ENCODE peak calls at places on chromosome 17, in five cellular contexts. One of them, this sample, is unnamed.

GRCh38 chr17:67504182-67504581 is 127.1 kb downstream of the PITPNC1 start:
- DNase-seq in OCI-LY7: no peak
- DNase-seq in CD4-positive, alpha-beta T cell: no peak
- DNase-seq in naive thymus-derived CD4-positive, alpha-beta T cell: no peak
- DNase-seq in adrenal gland: no peak
- DNase-seq in this sample: no peak

GRCh38 chr17:56624315-56624714 is 30.8 kb downstream of the NOG start:
- DNase-seq in CD4-positive, alpha-beta T cell: no peak
- DNase-seq in OCI-LY7: no peak
- DNase-seq in naive thymus-derived CD4-positive, alpha-beta T cell: no peak
- DNase-seq in adrenal gland: no peak
- DNase-seq in this sample: no peak

GRCh38 chr17:34412965-34413441 is 50.0 kb upstream of the CCL1 start:
- DNase-seq in adrenal gland: no peak
- DNase-seq in naive thymus-derived CD4-positive, alpha-beta T cell: no peak
- DNase-seq in OCI-LY7: no peak
- DNase-seq in CD4-positive, alpha-beta T cell: no peak
- DNase-seq in this sample: no peak

GRCh38 chr17:13212861-13213260 is 195.0 kb upstream of the ELAC2 start:
- DNase-seq in CD4-positive, alpha-beta T cell: no peak
- DNase-seq in naive thymus-derived CD4-positive, alpha-beta T cell: no peak
- DNase-seq in OCI-LY7: no peak
- DNase-seq in adrenal gland: no peak
- DNase-seq in this sample: no peak

GRCh38 chr17:39099686-39100293 is 51.6 kb downstream of the PLXDC1 start:
- DNase-seq in CD4-positive, alpha-beta T cell: no peak
- DNase-seq in OCI-LY7: no peak
- DNase-seq in naive thymus-derived CD4-positive, alpha-beta T cell: no peak
- DNase-seq in adrenal gland: peak
- DNase-seq in this sample: no peak

GRCh38 chr17:58614854-58615409 is 76.9 kb downstream of the TEX14 start:
- DNase-seq in CD4-positive, alpha-beta T cell: no peak
- DNase-seq in naive thymus-derived CD4-positive, alpha-beta T cell: no peak
- DNase-seq in OCI-LY7: no peak
- DNase-seq in adrenal gland: no peak
- DNase-seq in this sample: no peak

GRCh38 chr17:15657868-15658775 is 26.0 kb downstream of the TRIM16 start:
- DNase-seq in adrenal gland: no peak
- DNase-seq in naive thymus-derived CD4-positive, alpha-beta T cell: no peak
- DNase-seq in CD4-positive, alpha-beta T cell: no peak
- DNase-seq in OCI-LY7: no peak
- DNase-seq in this sample: no peak

GRCh38 chr17:48546924-48547838 is 2.3 kb upstream of the HOXB2 start:
- DNase-seq in naive thymus-derived CD4-positive, alpha-beta T cell: no peak
- DNase-seq in adrenal gland: peak
- DNase-seq in CD4-positive, alpha-beta T cell: no peak
- DNase-seq in OCI-LY7: no peak
- DNase-seq in this sample: no peak

GRCh38 chr17:39838784-39839183 is 25.3 kb downstream of the IKZF3 start:
- DNase-seq in adrenal gland: no peak
- DNase-seq in CD4-positive, alpha-beta T cell: no peak
- DNase-seq in naive thymus-derived CD4-positive, alpha-beta T cell: no peak
- DNase-seq in OCI-LY7: no peak
- DNase-seq in this sample: no peak

GRCh38 chr17:57998234-57998746 is 8.8 kb downstream of the SRSF1 start:
- DNase-seq in OCI-LY7: no peak
- DNase-seq in CD4-positive, alpha-beta T cell: no peak
- DNase-seq in adrenal gland: no peak
- DNase-seq in naive thymus-derived CD4-positive, alpha-beta T cell: no peak
- DNase-seq in this sample: no peak

GRCh38 chr17:52754838-52755237 is 596.3 kb upstream of the CA10 start:
- DNase-seq in adrenal gland: no peak
- DNase-seq in naive thymus-derived CD4-positive, alpha-beta T cell: no peak
- DNase-seq in CD4-positive, alpha-beta T cell: no peak
- DNase-seq in OCI-LY7: no peak
- DNase-seq in this sample: peak

GRCh38 chr17:27461192-27461859 is 5.1 kb downstream of the KSR1 start:
- DNase-seq in CD4-positive, alpha-beta T cell: no peak
- DNase-seq in OCI-LY7: no peak
- DNase-seq in adrenal gland: no peak
- DNase-seq in naive thymus-derived CD4-positive, alpha-beta T cell: no peak
- DNase-seq in this sample: no peak

GRCh38 chr17:44636562-44636961 is 19.7 kb upstream of the MEIOC start:
- DNase-seq in OCI-LY7: peak
- DNase-seq in adrenal gland: no peak
- DNase-seq in CD4-positive, alpha-beta T cell: no peak
- DNase-seq in naive thymus-derived CD4-positive, alpha-beta T cell: no peak
- DNase-seq in this sample: no peak

GRCh38 chr17:36675250-36675649 is 73.9 kb downstream of the MRM1 start:
- DNase-seq in adrenal gland: no peak
- DNase-seq in naive thymus-derived CD4-positive, alpha-beta T cell: no peak
- DNase-seq in CD4-positive, alpha-beta T cell: no peak
- DNase-seq in OCI-LY7: no peak
- DNase-seq in this sample: no peak

GRCh38 chr17:83086197-83086880 is 6.9 kb downstream of the METRNL start:
- DNase-seq in adrenal gland: no peak
- DNase-seq in CD4-positive, alpha-beta T cell: no peak
- DNase-seq in OCI-LY7: no peak
- DNase-seq in naive thymus-derived CD4-positive, alpha-beta T cell: no peak
- DNase-seq in this sample: no peak

GRCh38 chr17:57735230-57735629 is 9.9 kb downstream of the CCDC182 start:
- DNase-seq in CD4-positive, alpha-beta T cell: no peak
- DNase-seq in OCI-LY7: peak
- DNase-seq in naive thymus-derived CD4-positive, alpha-beta T cell: no peak
- DNase-seq in adrenal gland: no peak
- DNase-seq in this sample: no peak

GRCh38 chr17:29510953-29511352 is 55.9 kb downstream of the ABHD15 start:
- DNase-seq in CD4-positive, alpha-beta T cell: no peak
- DNase-seq in adrenal gland: no peak
- DNase-seq in naive thymus-derived CD4-positive, alpha-beta T cell: no peak
- DNase-seq in OCI-LY7: no peak
- DNase-seq in this sample: no peak

GRCh38 chr17:36616391-36617029 is 15.1 kb downstream of the MRM1 start:
- DNase-seq in naive thymus-derived CD4-positive, alpha-beta T cell: no peak
- DNase-seq in CD4-positive, alpha-beta T cell: no peak
- DNase-seq in adrenal gland: no peak
- DNase-seq in OCI-LY7: no peak
- DNase-seq in this sample: no peak

GRCh38 chr17:29168079-29168758 is 12.0 kb downstream of the MYO18A start:
- DNase-seq in adrenal gland: no peak
- DNase-seq in naive thymus-derived CD4-positive, alpha-beta T cell: no peak
- DNase-seq in CD4-positive, alpha-beta T cell: no peak
- DNase-seq in OCI-LY7: no peak
- DNase-seq in this sample: no peak

GRCh38 chr17:83105512-83105911 is 26.1 kb downstream of the METRNL start:
- DNase-seq in naive thymus-derived CD4-positive, alpha-beta T cell: no peak
- DNase-seq in OCI-LY7: no peak
- DNase-seq in adrenal gland: no peak
- DNase-seq in CD4-positive, alpha-beta T cell: no peak
- DNase-seq in this sample: no peak

GRCh38 chr17:56934280-56934679 is 20.4 kb upstream of the TRIM25 start:
- DNase-seq in naive thymus-derived CD4-positive, alpha-beta T cell: no peak
- DNase-seq in CD4-positive, alpha-beta T cell: no peak
- DNase-seq in adrenal gland: no peak
- DNase-seq in OCI-LY7: no peak
- DNase-seq in this sample: peak

GRCh38 chr17:47279062-47279801 is 25.6 kb downstream of the ITGB3 start:
- DNase-seq in OCI-LY7: peak
- DNase-seq in adrenal gland: no peak
- DNase-seq in naive thymus-derived CD4-positive, alpha-beta T cell: no peak
- DNase-seq in CD4-positive, alpha-beta T cell: no peak
- DNase-seq in this sample: no peak

GRCh38 chr17:33225509-33225908 is 67.6 kb downstream of the ASIC2 start:
- DNase-seq in adrenal gland: peak
- DNase-seq in naive thymus-derived CD4-positive, alpha-beta T cell: no peak
- DNase-seq in OCI-LY7: no peak
- DNase-seq in CD4-positive, alpha-beta T cell: no peak
- DNase-seq in this sample: no peak

GRCh38 chr17:71985111-71986039 is 135.4 kb upstream of the SOX9 start:
- DNase-seq in adrenal gland: no peak
- DNase-seq in OCI-LY7: no peak
- DNase-seq in CD4-positive, alpha-beta T cell: no peak
- DNase-seq in naive thymus-derived CD4-positive, alpha-beta T cell: no peak
- DNase-seq in this sample: peak
- H3K27ac ChIP-seq in adrenal gland: no peak
- H3K27ac ChIP-seq in OCI-LY7: no peak
- H3K27ac ChIP-seq in CD4-positive, alpha-beta T cell: no peak
- H3K27ac ChIP-seq in naive thymus-derived CD4-positive, alpha-beta T cell: no peak
- H3K27ac ChIP-seq in this sample: peak

GRCh38 chr17:78815696-78816095 is 24.9 kb downstream of the USP36 start:
- DNase-seq in OCI-LY7: no peak
- DNase-seq in naive thymus-derived CD4-positive, alpha-beta T cell: no peak
- DNase-seq in adrenal gland: no peak
- DNase-seq in CD4-positive, alpha-beta T cell: no peak
- DNase-seq in this sample: no peak

GRCh38 chr17:78818152-78818846 is 22.3 kb downstream of the USP36 start:
- DNase-seq in OCI-LY7: no peak
- DNase-seq in naive thymus-derived CD4-positive, alpha-beta T cell: no peak
- DNase-seq in adrenal gland: no peak
- DNase-seq in CD4-positive, alpha-beta T cell: no peak
- DNase-seq in this sample: no peak

GRCh38 chr17:78818932-78819331 is 21.7 kb downstream of the USP36 start:
- DNase-seq in CD4-positive, alpha-beta T cell: peak
- DNase-seq in adrenal gland: no peak
- DNase-seq in OCI-LY7: no peak
- DNase-seq in naive thymus-derived CD4-positive, alpha-beta T cell: no peak
- DNase-seq in this sample: no peak

GRCh38 chr17:78819402-78819801 is 21.2 kb downstream of the USP36 start:
- DNase-seq in adrenal gland: no peak
- DNase-seq in OCI-LY7: no peak
- DNase-seq in CD4-positive, alpha-beta T cell: no peak
- DNase-seq in naive thymus-derived CD4-positive, alpha-beta T cell: no peak
- DNase-seq in this sample: no peak

GRCh38 chr17:78817123-78817522 is 23.5 kb downstream of the USP36 start:
- DNase-seq in OCI-LY7: no peak
- DNase-seq in adrenal gland: no peak
- DNase-seq in CD4-positive, alpha-beta T cell: peak
- DNase-seq in naive thymus-derived CD4-positive, alpha-beta T cell: no peak
- DNase-seq in this sample: no peak
- H3K27ac ChIP-seq in OCI-LY7: no peak
- H3K27ac ChIP-seq in adrenal gland: no peak
- H3K27ac ChIP-seq in CD4-positive, alpha-beta T cell: peak
- H3K27ac ChIP-seq in naive thymus-derived CD4-positive, alpha-beta T cell: peak
- H3K27ac ChIP-seq in this sample: no peak

GRCh38 chr17:17924857-17925250 is 47.3 kb downstream of the TOM1L2 start:
- DNase-seq in CD4-positive, alpha-beta T cell: no peak
- DNase-seq in adrenal gland: no peak
- DNase-seq in OCI-LY7: no peak
- DNase-seq in naive thymus-derived CD4-positive, alpha-beta T cell: no peak
- DNase-seq in this sample: no peak

GRCh38 chr17:17928422-17929386 is 43.5 kb downstream of the TOM1L2 start:
- DNase-seq in CD4-positive, alpha-beta T cell: no peak
- DNase-seq in OCI-LY7: no peak
- DNase-seq in adrenal gland: no peak
- DNase-seq in naive thymus-derived CD4-positive, alpha-beta T cell: no peak
- DNase-seq in this sample: no peak

GRCh38 chr17:17924131-17924856 is 47.9 kb downstream of the TOM1L2 start:
- DNase-seq in OCI-LY7: no peak
- DNase-seq in CD4-positive, alpha-beta T cell: no peak
- DNase-seq in naive thymus-derived CD4-positive, alpha-beta T cell: no peak
- DNase-seq in adrenal gland: no peak
- DNase-seq in this sample: no peak

GRCh38 chr17:17926840-17927449 is 45.3 kb downstream of the TOM1L2 start:
- DNase-seq in naive thymus-derived CD4-positive, alpha-beta T cell: no peak
- DNase-seq in adrenal gland: no peak
- DNase-seq in CD4-positive, alpha-beta T cell: no peak
- DNase-seq in OCI-LY7: no peak
- DNase-seq in this sample: no peak

GRCh38 chr17:17926036-17926435 is 46.2 kb downstream of the TOM1L2 start:
- DNase-seq in CD4-positive, alpha-beta T cell: no peak
- DNase-seq in OCI-LY7: no peak
- DNase-seq in naive thymus-derived CD4-positive, alpha-beta T cell: no peak
- DNase-seq in adrenal gland: no peak
- DNase-seq in this sample: no peak
- H3K27ac ChIP-seq in CD4-positive, alpha-beta T cell: no peak
- H3K27ac ChIP-seq in OCI-LY7: no peak
- H3K27ac ChIP-seq in naive thymus-derived CD4-positive, alpha-beta T cell: no peak
- H3K27ac ChIP-seq in adrenal gland: peak
- H3K27ac ChIP-seq in this sample: no peak

GRCh38 chr17:43369986-43370385 is 28.8 kb upstream of the ARL4D start:
- DNase-seq in adrenal gland: no peak
- DNase-seq in CD4-positive, alpha-beta T cell: no peak
- DNase-seq in OCI-LY7: no peak
- DNase-seq in naive thymus-derived CD4-positive, alpha-beta T cell: no peak
- DNase-seq in this sample: no peak

GRCh38 chr17:43371227-43371821 is 27.5 kb upstream of the ARL4D start:
- DNase-seq in naive thymus-derived CD4-positive, alpha-beta T cell: no peak
- DNase-seq in adrenal gland: no peak
- DNase-seq in OCI-LY7: no peak
- DNase-seq in CD4-positive, alpha-beta T cell: no peak
- DNase-seq in this sample: no peak

GRCh38 chr17:43372273-43372911 is 26.4 kb upstream of the ARL4D start:
- DNase-seq in adrenal gland: no peak
- DNase-seq in CD4-positive, alpha-beta T cell: no peak
- DNase-seq in naive thymus-derived CD4-positive, alpha-beta T cell: no peak
- DNase-seq in OCI-LY7: peak
- DNase-seq in this sample: no peak

GRCh38 chr17:43377056-43377810 is 21.6 kb upstream of the ARL4D start:
- DNase-seq in adrenal gland: no peak
- DNase-seq in naive thymus-derived CD4-positive, alpha-beta T cell: no peak
- DNase-seq in CD4-positive, alpha-beta T cell: no peak
- DNase-seq in OCI-LY7: no peak
- DNase-seq in this sample: no peak

GRCh38 chr17:43373343-43373742 is 25.4 kb upstream of the ARL4D start:
- DNase-seq in OCI-LY7: no peak
- DNase-seq in adrenal gland: no peak
- DNase-seq in CD4-positive, alpha-beta T cell: no peak
- DNase-seq in naive thymus-derived CD4-positive, alpha-beta T cell: no peak
- DNase-seq in this sample: no peak
- H3K27ac ChIP-seq in OCI-LY7: no peak
- H3K27ac ChIP-seq in adrenal gland: no peak
- H3K27ac ChIP-seq in CD4-positive, alpha-beta T cell: no peak
- H3K27ac ChIP-seq in naive thymus-derived CD4-positive, alpha-beta T cell: no peak
- H3K27ac ChIP-seq in this sample: no peak

GRCh38 chr17:74240637-74241036 is 27.3 kb downstream of the TTYH2 start:
- DNase-seq in OCI-LY7: no peak
- DNase-seq in naive thymus-derived CD4-positive, alpha-beta T cell: no peak
- DNase-seq in adrenal gland: no peak
- DNase-seq in CD4-positive, alpha-beta T cell: no peak
- DNase-seq in this sample: no peak
- H3K27ac ChIP-seq in OCI-LY7: no peak
- H3K27ac ChIP-seq in naive thymus-derived CD4-positive, alpha-beta T cell: no peak
- H3K27ac ChIP-seq in adrenal gland: no peak
- H3K27ac ChIP-seq in CD4-positive, alpha-beta T cell: no peak
- H3K27ac ChIP-seq in this sample: no peak

DNA sequence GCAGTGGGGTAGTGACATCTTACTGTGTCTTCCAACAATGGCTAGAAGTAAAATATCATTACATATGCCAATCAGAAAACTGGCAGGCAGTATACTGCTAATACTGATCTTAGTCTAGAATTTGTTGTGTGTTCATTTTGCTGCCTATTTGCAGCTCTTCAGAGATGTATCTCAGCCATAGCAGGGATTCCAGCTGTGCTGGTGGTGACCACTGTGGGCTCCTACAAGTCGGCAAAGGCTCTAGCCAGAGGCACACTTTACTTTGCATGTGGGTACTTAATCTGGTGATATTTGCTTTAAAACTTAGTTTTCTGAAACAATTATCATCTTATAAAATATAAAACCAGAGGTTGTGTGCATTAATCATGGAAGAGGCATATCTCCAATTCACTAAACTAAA is 70.0 kb downstream of the TMC6 start:
- DNase-seq in adrenal gland: no peak
- DNase-seq in naive thymus-derived CD4-positive, alpha-beta T cell: no peak
- DNase-seq in OCI-LY7: no peak
- DNase-seq in CD4-positive, alpha-beta T cell: no peak
- DNase-seq in this sample: no peak
- H3K27ac ChIP-seq in adrenal gland: no peak
- H3K27ac ChIP-seq in naive thymus-derived CD4-positive, alpha-beta T cell: no peak
- H3K27ac ChIP-seq in OCI-LY7: no peak
- H3K27ac ChIP-seq in CD4-positive, alpha-beta T cell: no peak
- H3K27ac ChIP-seq in this sample: no peak

This sample was measured in epithelial cell of prostate.